ENCODE peak calls at places on chromosomes 6 and 20, in eight cellular contexts. E is transverse colon; U is hepatocyte; R is pancreas; B is bronchial epithelial cell; H is CD8-positive, alpha-beta T cell; W is HepG2; Z is BJ. A is an unnamed sample.

GRCh38 chr6:149991838-149992237 is 28.1 kb downstream of the ULBP1 start:
- DNase-seq in E (no peak), U (no peak), R (no peak), B (no peak), H (no peak), W (no peak), Z (no peak), A (no peak)

GRCh38 chr6:46584586-46584985 is 68.0 kb downstream of the CYP39A1 start:
- DNase-seq in E (no peak), U (no peak), R (no peak), B (peak; percentile 11), H (no peak), W (no peak), Z (no peak), A (no peak)

GRCh38 chr20:14775778-14776177 is 438.4 kb upstream of the FLRT3 start:
- DNase-seq in E (no peak), U (peak; percentile 71), R (peak; percentile 27), B (peak; percentile 99), H (no peak), W (peak; percentile 64), Z (peak; percentile 70), A (peak; percentile 27)

GRCh38 chr6:36444470-36444869 is 1.7 kb downstream of the KCTD20 start:
- DNase-seq in E (no peak), U (peak; percentile 25), R (no peak), B (peak; percentile 75), H (no peak), W (no peak), Z (no peak), A (no peak)

GRCh38 chr6:149015224-149015876 is 268.5 kb downstream of the UST start:
- DNase-seq in E (no peak), U (no peak), R (no peak), B (no peak), H (no peak), W (no peak), Z (no peak), A (no peak)

GRCh38 chr6:87139236-87139635 is 16.1 kb upstream of the ZNF292 start:
- DNase-seq in E (peak; percentile 17), U (peak; percentile 54), R (peak; percentile 29), B (peak; percentile 55), H (peak; percentile 30), W (peak; percentile 48), Z (no peak), A (peak; percentile 68)

GRCh38 chr20:62303327-62304226 is 780 bp downstream of the ADRM1 start:
- DNase-seq in E (peak; percentile 23), U (peak; percentile 48), R (no peak), B (peak; percentile 18), H (no peak), W (peak; percentile 89), Z (no peak), A (no peak)

GRCh38 chr20:39069976-39070375 is 107.8 kb downstream of the DHX35 start:
- DNase-seq in E (no peak), U (no peak), R (no peak), B (peak; percentile 65), H (no peak), W (no peak), Z (no peak), A (no peak)

GRCh38 chr6:157695301-157696030 is 127.6 kb upstream of the SNX9 start:
- DNase-seq in E (no peak), U (no peak), R (no peak), B (no peak), H (no peak), W (no peak), Z (no peak), A (no peak)

GRCh38 chr6:6811151-6812002 is 222.9 kb downstream of the LY86 start:
- DNase-seq in E (peak; percentile 77), U (peak; percentile 85), R (peak; percentile 77), B (peak; percentile 100), H (no peak), W (peak; percentile 73), Z (no peak), A (peak; percentile 53)

GRCh38 chr6:83192456-83192855 is 609 bp downstream of the PGM3 start:
- DNase-seq in E (no peak), U (no peak), R (no peak), B (peak; percentile 73), H (no peak), W (no peak), Z (no peak), A (no peak)

GRCh38 chr6:83192871-83193746 is at the start of the genes PGM3 and RWDD2A:
- DNase-seq in E (peak; percentile 94), U (peak; percentile 96), R (peak; percentile 91), B (peak; percentile 74), H (peak; percentile 83), W (peak; percentile 84), Z (no peak), A (peak; percentile 92)

GRCh38 chr6:83188501-83188900 is 4.6 kb downstream of the PGM3 start:
- DNase-seq in E (no peak), U (no peak), R (no peak), B (no peak), H (no peak), W (no peak), Z (no peak), A (no peak)

GRCh38 chr6:83193747-83194582 is 808 bp downstream of the RWDD2A start:
- DNase-seq in E (peak; percentile 57), U (peak; percentile 70), R (peak; percentile 60), B (no peak), H (no peak), W (peak; percentile 30), Z (no peak), A (peak; percentile 71)

GRCh38 chr6:83190596-83190995 is 2.5 kb downstream of the PGM3 start:
- DNase-seq in E (no peak), U (peak; percentile 54), R (no peak), B (no peak), H (no peak), W (peak; percentile 50), Z (no peak), A (no peak)
- H3K4me3 ChIP-seq in E (no peak overlapping the region), U (no peak overlapping the region), R (peak overlapping the region; percentile 87), B (no peak overlapping the region), H (no peak overlapping the region), W (no peak overlapping the region), Z (no peak overlapping the region), A (no peak overlapping the region)

DNA sequence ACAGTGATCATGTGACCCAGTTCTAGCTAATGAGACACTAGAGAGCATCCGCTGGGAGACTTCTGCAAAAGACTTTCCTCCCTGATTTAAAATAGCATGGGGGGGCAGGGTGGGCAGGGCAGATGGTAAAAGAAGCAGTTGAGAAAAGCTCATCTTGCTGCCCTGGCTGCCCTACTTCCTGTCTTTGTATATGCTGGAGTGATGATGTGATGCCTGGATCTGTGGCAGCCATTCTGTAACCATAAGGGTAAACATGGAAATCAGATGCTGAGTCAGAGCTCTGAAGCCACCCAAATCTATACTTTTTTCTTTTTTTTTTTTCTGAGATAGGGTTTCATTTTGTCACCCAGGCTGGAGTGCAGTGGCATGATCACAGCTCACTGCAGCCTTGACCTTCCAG is 25.4 kb downstream of the ZFP64 start:
- DNase-seq in E (no peak), U (no peak), R (no peak), B (no peak), H (no peak), W (no peak), Z (no peak), A (no peak)
- H3K36me3 ChIP-seq in E (peaks cover 8% of the 10 kb centered on the region), U (no peaks in the 10 kb centered on the region), R (peaks cover 11% of the 10 kb centered on the region), B (peaks cover 9% of the 10 kb centered on the region), H (peaks cover 5% of the 10 kb centered on the region), W (peaks cover 40% of the 10 kb centered on the region), Z (peaks cover 7% of the 10 kb centered on the region), A (no peaks in the 10 kb centered on the region)

GRCh38 chr6:34791842-34792604 is at the start of gene BLTP3A:
- DNase-seq in E (peak; percentile 75), U (peak; percentile 94), R (peak; percentile 74), B (no peak), H (peak; percentile 65), W (peak; percentile 59), Z (no peak), A (peak; percentile 83)

GRCh38 chr6:34793877-34794276 is 2.0 kb downstream of the BLTP3A start:
- DNase-seq in E (no peak), U (no peak), R (no peak), B (no peak), H (no peak), W (no peak), Z (no peak), A (no peak)

GRCh38 chr6:34792605-34793500 is 970 bp downstream of the BLTP3A start:
- DNase-seq in E (peak; percentile 25), U (peak; percentile 54), R (peak; percentile 62), B (peak; percentile 79), H (no peak), W (peak; percentile 57), Z (no peak), A (no peak)

GRCh38 chr6:34788111-34788510 is 3.8 kb upstream of the BLTP3A start:
- DNase-seq in E (no peak), U (no peak), R (no peak), B (no peak), H (no peak), W (no peak), Z (no peak), A (no peak)

GRCh38 chr6:34791164-34791841 is 580 bp upstream of the BLTP3A start:
- DNase-seq in E (peak; percentile 64), U (peak; percentile 69), R (peak; percentile 51), B (no peak), H (peak; percentile 27), W (peak; percentile 62), Z (no peak), A (peak; percentile 71)
- TF ChIP-seq CTCF in E (no peak), U (peak; percentile 29), R (no peak), B (peak; percentile 31), H (no peak), W (peak; percentile 76), Z (peak; percentile 38), A (no peak)

DNA sequence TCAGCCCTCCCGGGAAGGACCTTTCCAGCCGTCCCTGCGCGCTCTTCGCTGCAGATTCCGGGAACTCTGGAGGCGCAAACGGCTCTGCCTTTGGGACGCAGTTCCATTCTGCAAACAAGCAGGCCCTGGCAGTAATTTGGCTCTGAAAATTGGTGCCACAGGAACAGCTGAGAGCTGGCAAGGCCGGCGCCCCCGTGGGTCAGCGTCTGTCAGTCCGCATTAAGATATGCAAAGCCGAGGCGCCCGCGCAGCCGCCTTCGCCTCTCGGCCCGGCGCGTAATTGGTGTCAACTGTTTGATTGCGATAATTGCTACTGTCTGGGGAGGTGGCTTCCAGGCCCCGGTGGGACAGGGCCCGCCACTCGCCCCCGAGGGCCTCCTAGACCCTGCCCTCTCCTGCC is 73.6 kb downstream of the NCR2 start:
- DNase-seq in E (no peak), U (no peak), R (no peak), B (no peak), H (no peak), W (no peak), Z (no peak), A (no peak)
- H3K4me3 ChIP-seq in E (no peak overlapping the region), U (no peak overlapping the region), R (no peak overlapping the region), B (no peak overlapping the region), H (no peak overlapping the region), W (no peak overlapping the region), Z (no peak overlapping the region), A (no peak overlapping the region)